ENCODE peak calls at places on chromosomes 5 and 9, in six cellular contexts. One of them, this sample, is unnamed.

GRCh38 chr5:62260510-62260909 is 45.5 kb upstream of the KIF2A start:
- DNase-seq in hippocampal formation: peak
- DNase-seq in endodermal cell: no peak
- DNase-seq in stimulated activated CD8-positive, alpha-beta memory T cell treated with anti-CD3 and anti-CD28 coated beads, Interleukin-4, amount 100 ng/mL, for 1 hour: no peak
- DNase-seq in effector CD4-positive, alpha-beta T cell: no peak
- DNase-seq in substantia nigra: no peak
- DNase-seq in this sample: peak

GRCh38 chr5:123125953-123126352 is 36.9 kb downstream of the PRDM6 start:
- DNase-seq in hippocampal formation: no peak
- DNase-seq in endodermal cell: no peak
- DNase-seq in stimulated activated CD8-positive, alpha-beta memory T cell treated with anti-CD3 and anti-CD28 coated beads, Interleukin-4, amount 100 ng/mL, for 1 hour: no peak
- DNase-seq in effector CD4-positive, alpha-beta T cell: no peak
- DNase-seq in substantia nigra: no peak
- DNase-seq in this sample: no peak

GRCh38 chr5:179152144-179152895 is 92.1 kb downstream of the ZNF354C start:
- DNase-seq in hippocampal formation: no peak
- DNase-seq in endodermal cell: no peak
- DNase-seq in stimulated activated CD8-positive, alpha-beta memory T cell treated with anti-CD3 and anti-CD28 coated beads, Interleukin-4, amount 100 ng/mL, for 1 hour: no peak
- DNase-seq in effector CD4-positive, alpha-beta T cell: no peak
- DNase-seq in substantia nigra: no peak
- DNase-seq in this sample: no peak

GRCh38 chr9:107870221-107870620 is 380.7 kb upstream of the KLF4 start:
- DNase-seq in hippocampal formation: no peak
- DNase-seq in endodermal cell: no peak
- DNase-seq in stimulated activated CD8-positive, alpha-beta memory T cell treated with anti-CD3 and anti-CD28 coated beads, Interleukin-4, amount 100 ng/mL, for 1 hour: no peak
- DNase-seq in effector CD4-positive, alpha-beta T cell: no peak
- DNase-seq in substantia nigra: no peak
- DNase-seq in this sample: no peak

GRCh38 chr5:6631441-6631840 is 1.4 kb downstream of the NSUN2 start:
- DNase-seq in hippocampal formation: no peak
- DNase-seq in endodermal cell: no peak
- DNase-seq in stimulated activated CD8-positive, alpha-beta memory T cell treated with anti-CD3 and anti-CD28 coated beads, Interleukin-4, amount 100 ng/mL, for 1 hour: no peak
- DNase-seq in effector CD4-positive, alpha-beta T cell: no peak
- DNase-seq in substantia nigra: no peak
- DNase-seq in this sample: no peak

GRCh38 chr5:170312666-170313065 is 15.1 kb upstream of the LCP2 start:
- DNase-seq in hippocampal formation: no peak
- DNase-seq in endodermal cell: no peak
- DNase-seq in stimulated activated CD8-positive, alpha-beta memory T cell treated with anti-CD3 and anti-CD28 coated beads, Interleukin-4, amount 100 ng/mL, for 1 hour: peak
- DNase-seq in effector CD4-positive, alpha-beta T cell: peak
- DNase-seq in substantia nigra: no peak
- DNase-seq in this sample: no peak

GRCh38 chr5:9207820-9208418 is 338.0 kb downstream of the SEMA5A start:
- DNase-seq in hippocampal formation: peak
- DNase-seq in endodermal cell: no peak
- DNase-seq in stimulated activated CD8-positive, alpha-beta memory T cell treated with anti-CD3 and anti-CD28 coated beads, Interleukin-4, amount 100 ng/mL, for 1 hour: no peak
- DNase-seq in effector CD4-positive, alpha-beta T cell: no peak
- DNase-seq in substantia nigra: no peak
- DNase-seq in this sample: peak

GRCh38 chr5:114830114-114830513 is 339.6 kb downstream of the TRIM36 start:
- DNase-seq in hippocampal formation: no peak
- DNase-seq in endodermal cell: no peak
- DNase-seq in stimulated activated CD8-positive, alpha-beta memory T cell treated with anti-CD3 and anti-CD28 coated beads, Interleukin-4, amount 100 ng/mL, for 1 hour: no peak
- DNase-seq in effector CD4-positive, alpha-beta T cell: no peak
- DNase-seq in substantia nigra: no peak
- DNase-seq in this sample: no peak

GRCh38 chr9:110040788-110041187 is 167.2 kb downstream of the C9orf152 start:
- DNase-seq in hippocampal formation: no peak
- DNase-seq in endodermal cell: no peak
- DNase-seq in stimulated activated CD8-positive, alpha-beta memory T cell treated with anti-CD3 and anti-CD28 coated beads, Interleukin-4, amount 100 ng/mL, for 1 hour: no peak
- DNase-seq in effector CD4-positive, alpha-beta T cell: no peak
- DNase-seq in substantia nigra: no peak
- DNase-seq in this sample: no peak

GRCh38 chr9:93597871-93598646 is 21.7 kb downstream of the PHF2 start:
- DNase-seq in hippocampal formation: no peak
- DNase-seq in endodermal cell: peak
- DNase-seq in stimulated activated CD8-positive, alpha-beta memory T cell treated with anti-CD3 and anti-CD28 coated beads, Interleukin-4, amount 100 ng/mL, for 1 hour: no peak
- DNase-seq in effector CD4-positive, alpha-beta T cell: no peak
- DNase-seq in substantia nigra: no peak
- DNase-seq in this sample: no peak

GRCh38 chr5:146944764-146945710 is 66.5 kb upstream of the PPP2R2B start:
- DNase-seq in hippocampal formation: no peak
- DNase-seq in endodermal cell: no peak
- DNase-seq in stimulated activated CD8-positive, alpha-beta memory T cell treated with anti-CD3 and anti-CD28 coated beads, Interleukin-4, amount 100 ng/mL, for 1 hour: no peak
- DNase-seq in effector CD4-positive, alpha-beta T cell: no peak
- DNase-seq in substantia nigra: no peak
- DNase-seq in this sample: no peak

GRCh38 chr9:5612187-5612535 is 16.7 kb upstream of the RIC1 start:
- DNase-seq in hippocampal formation: no peak
- DNase-seq in endodermal cell: no peak
- DNase-seq in stimulated activated CD8-positive, alpha-beta memory T cell treated with anti-CD3 and anti-CD28 coated beads, Interleukin-4, amount 100 ng/mL, for 1 hour: no peak
- DNase-seq in effector CD4-positive, alpha-beta T cell: no peak
- DNase-seq in substantia nigra: no peak
- DNase-seq in this sample: no peak

GRCh38 chr5:115961413-115962238 is 649 bp upstream of the LVRN start:
- DNase-seq in hippocampal formation: no peak
- DNase-seq in endodermal cell: peak
- DNase-seq in stimulated activated CD8-positive, alpha-beta memory T cell treated with anti-CD3 and anti-CD28 coated beads, Interleukin-4, amount 100 ng/mL, for 1 hour: no peak
- DNase-seq in effector CD4-positive, alpha-beta T cell: no peak
- DNase-seq in substantia nigra: no peak
- DNase-seq in this sample: no peak

GRCh38 chr9:76962732-76963131 is 56.7 kb upstream of the FOXB2 start:
- DNase-seq in hippocampal formation: no peak
- DNase-seq in endodermal cell: peak
- DNase-seq in stimulated activated CD8-positive, alpha-beta memory T cell treated with anti-CD3 and anti-CD28 coated beads, Interleukin-4, amount 100 ng/mL, for 1 hour: no peak
- DNase-seq in effector CD4-positive, alpha-beta T cell: no peak
- DNase-seq in substantia nigra: no peak
- DNase-seq in this sample: no peak

GRCh38 chr5:92163906-92164305 is 780.8 kb upstream of the ARRDC3 start:
- DNase-seq in hippocampal formation: no peak
- DNase-seq in endodermal cell: no peak
- DNase-seq in stimulated activated CD8-positive, alpha-beta memory T cell treated with anti-CD3 and anti-CD28 coated beads, Interleukin-4, amount 100 ng/mL, for 1 hour: no peak
- DNase-seq in effector CD4-positive, alpha-beta T cell: no peak
- DNase-seq in substantia nigra: no peak
- DNase-seq in this sample: no peak